ENCODE peak calls at places on chromosomes 3 and 15, in five cellular contexts. N, O, M, K and V are unnamed samples.

GRCh38 chr15:36605626-36606263 is 26.3 kb downstream of the CDIN1 start:
- DNase-seq in K (no peak), N (no peak), M (no peak), O (no peak), V (no peak)

GRCh38 chr3:78645628-78646310 is 1122.0 kb downstream of the ROBO1 start:
- DNase-seq in M (peak; percentile 90), N (peak; percentile 77), O (no peak), K (no peak), V (peak; percentile 69)

GRCh38 chr3:1118074-1118473 is 25.2 kb downstream of the CNTN6 start:
- DNase-seq in N (no peak), O (no peak), K (no peak), M (peak; percentile 77), V (no peak)

GRCh38 chr3:144362126-144362525 is 390.5 kb downstream of the DIPK2A start:
- DNase-seq in M (no peak), O (no peak), N (peak; percentile 1), K (no peak), V (no peak)

GRCh38 chr3:46628980-46629379 is 16.7 kb downstream of the FAM240A start:
- DNase-seq in M (no peak), O (no peak), N (peak; percentile 75), K (no peak), V (no peak)

GRCh38 chr3:31008986-31009385 is 114.5 kb upstream of the GADL1 start:
- DNase-seq in O (no peak), K (no peak), M (peak; percentile 30), N (peak; percentile 39), V (no peak)

GRCh38 chr15:93467327-93467726 is 378.3 kb upstream of the RGMA start:
- DNase-seq in N (no peak), M (no peak), O (peak; percentile 8), K (no peak), V (peak; percentile 22)

GRCh38 chr3:180680097-180680430 is 775 bp upstream of the CCDC39 start:
- DNase-seq in N (peak; percentile 18), M (peak; percentile 56), K (no peak), O (peak; percentile 60), V (peak; percentile 45)

GRCh38 chr15:27592036-27592725 is 506.9 kb downstream of the OCA2 start:
- DNase-seq in N (peak; percentile 9), O (no peak), K (no peak), M (peak; percentile 33), V (peak; percentile 66)

GRCh38 chr15:43930556-43930955 is 103.8 kb downstream of the WDR76 start:
- DNase-seq in O (no peak), K (no peak), M (no peak), N (no peak), V (no peak)

GRCh38 chr3:14536055-14536815 is 3.9 kb downstream of the GRIP2 start:
- DNase-seq in N (no peak), K (peak; percentile 33), M (no peak), O (no peak), V (no peak)

GRCh38 chr3:112814256-112814655 is 32.4 kb downstream of the CD200R1L start:
- DNase-seq in N (peak; percentile 86), K (no peak), O (no peak), M (peak; percentile 93), V (peak; percentile 25)
- H3K4me3 ChIP-seq in N (no peak overlapping the region), K (no peak overlapping the region), O (no peak overlapping the region), M (no peak overlapping the region), V (no peak overlapping the region)

GRCh38 chr3:121979734-121980449 is 42.2 kb downstream of the ILDR1 start:
- DNase-seq in N (no peak), M (no peak), K (no peak), O (no peak), V (no peak)
- H3K4me3 ChIP-seq in N (no peak overlapping the region), M (no peak overlapping the region), K (no peak overlapping the region), O (no peak overlapping the region), V (no peak overlapping the region)

DNA sequence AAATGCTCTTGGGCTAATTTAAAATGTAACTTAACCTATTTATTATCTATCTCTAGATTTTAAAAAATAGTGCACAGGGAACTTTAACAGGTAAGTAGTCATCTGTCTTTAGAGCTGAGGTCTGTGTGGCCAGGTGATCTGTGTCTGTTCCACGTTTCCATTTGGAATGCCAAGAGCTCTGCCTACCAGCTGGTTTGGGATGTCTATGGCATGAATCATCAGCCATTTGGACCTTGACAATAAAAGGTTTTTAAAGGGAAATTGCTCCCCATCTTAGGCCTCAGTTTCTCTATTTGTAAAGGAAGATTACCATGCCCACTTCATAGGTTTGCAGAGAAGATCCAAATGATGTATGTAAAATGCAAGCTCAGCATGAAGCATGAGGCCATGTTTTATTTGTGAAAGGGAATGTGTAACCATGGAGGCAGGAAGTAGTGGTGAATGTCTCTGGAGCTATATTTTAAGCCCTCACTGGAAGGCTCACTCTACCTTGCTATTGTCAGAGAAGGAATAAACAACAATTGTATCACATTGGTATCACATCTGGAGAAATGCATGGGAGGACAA is 548.1 kb upstream of the LMCD1 start:
- DNase-seq in N (no peak), M (no peak), K (no peak), O (no peak), V (no peak)
- H3K4me3 ChIP-seq in N (no peak overlapping the region), M (no peak overlapping the region), K (no peak overlapping the region), O (no peak overlapping the region), V (no peak overlapping the region)

GRCh38 chr15:83207622-83208356 is at the start of gene HDGFL3:
- DNase-seq in O (peak; percentile 77), K (peak; percentile 78), N (peak; percentile 57), M (peak; percentile 66), V (peak; percentile 31)
- H3K4me3 ChIP-seq in O (peak within 1 kb of the TSS; percentile 89), K (peak within 1 kb of the TSS; percentile 64), N (peak within 1 kb of the TSS; percentile 70), M (peak within 1 kb of the TSS; percentile 75), V (peak within 1 kb of the TSS; percentile 77)

GRCh38 chr15:75200391-75200764 is 1.3 kb upstream of the C15orf39 start:
- DNase-seq in N (no peak), O (no peak), M (no peak), K (no peak), V (no peak)
- H3K4me3 ChIP-seq in N (no peak overlapping the region), O (no peak overlapping the region), M (no peak overlapping the region), K (peak overlapping the region; percentile 90), V (no peak overlapping the region)

GRCh38 chr3:13414040-13414729 is 5.9 kb downstream of the NUP210 start:
- DNase-seq in N (no peak), K (no peak), M (no peak), O (no peak), V (peak; percentile 66)
- H3K4me3 ChIP-seq in N (no peak overlapping the region), K (no peak overlapping the region), M (no peak overlapping the region), O (no peak overlapping the region), V (peak overlapping the region; percentile 48)

GRCh38 chr15:40045572-40046217 is 6.7 kb upstream of the SRP14 start:
- DNase-seq in K (no peak), N (no peak), M (no peak), O (no peak), V (no peak)
- H3K4me3 ChIP-seq in K (no peak overlapping the region), N (no peak overlapping the region), M (no peak overlapping the region), O (no peak overlapping the region), V (no peak overlapping the region)

GRCh38 chr3:155111971-155112370 is 31.9 kb downstream of the MME start:
- DNase-seq in O (no peak), N (no peak), M (no peak), K (no peak), V (no peak)
- H3K4me3 ChIP-seq in O (no peak overlapping the region), N (no peak overlapping the region), M (no peak overlapping the region), K (no peak overlapping the region), V (no peak overlapping the region)